ENCODE peak calls at places on chromosome 6, in eight cellular contexts. I is Peyer's patch, O is kidney epithelial cell, U is neural crest cell, H is esophagus muscularis mucosa, Z is heart left ventricle, D is lung, Q is endodermal cell. T is an unnamed sample.

GRCh38 chr6:137451926-137452325 is 42.3 kb downstream of the OLIG3 start:
- DNase-seq in I (no peak), O (no peak), U (no peak), H (no peak), Z (no peak), D (no peak), Q (no peak), T (no peak)

GRCh38 chr6:11460001-11460668 is 77.4 kb upstream of the TMEM170B start:
- DNase-seq in I (peak; percentile 29), O (no peak), U (no peak), H (no peak), Z (no peak), D (no peak), Q (no peak), T (no peak)

GRCh38 chr6:39239527-39240154 is 10.4 kb upstream of the KCNK5 start:
- DNase-seq in I (no peak), O (no peak), U (no peak), H (no peak), Z (no peak), D (no peak), Q (no peak), T (no peak)

GRCh38 chr6:166775923-166776220 is 148.8 kb upstream of the RPS6KA2 start:
- DNase-seq in I (no peak), O (no peak), U (no peak), H (no peak), Z (no peak), D (peak; percentile 22), Q (no peak), T (no peak)

GRCh38 chr6:20013485-20013884 is 176.3 kb downstream of the ID4 start:
- DNase-seq in I (no peak), O (no peak), U (no peak), H (no peak), Z (no peak), D (no peak), Q (no peak), T (no peak)

GRCh38 chr6:154613137-154613676 is 102.7 kb upstream of the CNKSR3 start:
- DNase-seq in I (no peak), O (peak; percentile 70), U (no peak), H (no peak), Z (no peak), D (no peak), Q (no peak), T (no peak)

GRCh38 chr6:7183707-7184106 is 75.9 kb downstream of the RREB1 start:
- DNase-seq in I (no peak), O (no peak), U (no peak), H (no peak), Z (no peak), D (no peak), Q (peak; percentile 69), T (no peak)

GRCh38 chr6:17703256-17703694 is 3.5 kb downstream of the NUP153 start:
- DNase-seq in I (no peak), O (no peak), U (no peak), H (no peak), Z (no peak), D (no peak), Q (peak; percentile 25), T (no peak)

GRCh38 chr6:124823240-124824105 is 138.8 kb upstream of the RNF217 start:
- DNase-seq in I (no peak), O (no peak), U (no peak), H (no peak), Z (no peak), D (no peak), Q (no peak), T (no peak)

GRCh38 chr6:98945311-98946005 is 2.3 kb downstream of the FBXL4 start:
- DNase-seq in I (no peak), O (no peak), U (no peak), H (no peak), Z (no peak), D (no peak), Q (no peak), T (no peak)

GRCh38 chr6:168096271-168096764 is 17.3 kb upstream of the FRMD1 start:
- DNase-seq in I (no peak), O (no peak), U (no peak), H (no peak), Z (no peak), D (no peak), Q (no peak), T (no peak)

GRCh38 chr6:80165143-80165542 is 58.7 kb downstream of the BCKDHB start:
- DNase-seq in I (no peak), O (no peak), U (no peak), H (no peak), Z (no peak), D (no peak), Q (no peak), T (no peak)

GRCh38 chr6:56677559-56677958 is 34.9 kb upstream of the DST start:
- DNase-seq in I (no peak), O (no peak), U (no peak), H (no peak), Z (no peak), D (no peak), Q (no peak), T (no peak)

GRCh38 chr6:84078335-84078734 is 44.8 kb downstream of the MRAP2 start:
- DNase-seq in I (no peak), O (no peak), U (no peak), H (no peak), Z (no peak), D (no peak), Q (peak; percentile 64), T (no peak)

GRCh38 chr6:2764610-2765165 is 505 bp upstream of the WRNIP1 start:
- DNase-seq in I (peak; percentile 59), O (no peak), U (no peak), H (no peak), Z (peak; percentile 51), D (peak; percentile 44), Q (no peak), T (no peak)

GRCh38 chr6:26491604-26492003 is 8.5 kb upstream of the BTN1A1 start:
- DNase-seq in I (no peak), O (no peak), U (no peak), H (no peak), Z (no peak), D (no peak), Q (no peak), T (no peak)

GRCh38 chr6:170199716-170200115 is 91.2 kb downstream of the DLL1 start:
- DNase-seq in I (no peak), O (no peak), U (no peak), H (peak; percentile 66), Z (no peak), D (peak; percentile 24), Q (no peak), T (no peak)

DNA sequence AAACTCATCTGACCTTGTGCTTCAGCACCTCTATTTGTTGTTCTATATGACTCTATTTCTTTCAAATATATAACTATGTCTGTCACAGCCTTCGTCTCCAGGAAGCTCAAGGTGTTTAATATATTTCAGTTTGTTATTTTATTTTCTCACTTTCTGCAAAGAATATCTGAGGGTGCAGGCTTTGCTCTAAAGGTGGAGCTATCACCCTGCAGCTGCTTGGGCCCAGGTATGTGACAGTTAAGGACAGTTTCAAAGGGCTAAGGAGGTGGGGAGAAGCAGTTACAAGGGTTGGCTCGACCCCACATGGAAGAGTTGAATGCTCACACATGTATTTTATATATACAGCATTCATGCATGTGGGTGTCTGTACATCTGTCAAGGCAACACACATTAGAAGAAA is 405.6 kb downstream of the BTBD9 start:
- DNase-seq in I (no peak), O (no peak), U (no peak), H (no peak), Z (no peak), D (no peak), Q (peak; percentile 67), T (no peak)
- TF ChIP-seq CTCF in I (no peak), O (no peak), U (no peak), H (no peak), Z (no peak), D (no peak), Q (peak; percentile 62), T (no peak)

GRCh38 chr6:43123691-43124314 is 47.3 kb upstream of the SRF start:
- DNase-seq in I (no peak), O (no peak), U (no peak), H (no peak), Z (no peak), D (no peak), Q (no peak), T (no peak)

GRCh38 chr6:43120101-43120730 is 44.1 kb downstream of the PTK7 start:
- DNase-seq in I (no peak), O (no peak), U (no peak), H (no peak), Z (no peak), D (no peak), Q (no peak), T (no peak)

GRCh38 chr6:43122146-43122545 is 46.0 kb downstream of the PTK7 start:
- DNase-seq in I (no peak), O (no peak), U (no peak), H (no peak), Z (no peak), D (no peak), Q (no peak), T (no peak)

GRCh38 chr6:43119456-43119855 is 43.3 kb downstream of the PTK7 start:
- DNase-seq in I (no peak), O (no peak), U (no peak), H (no peak), Z (no peak), D (no peak), Q (no peak), T (no peak)

GRCh38 chr6:43120938-43121913 is 45.1 kb downstream of the PTK7 start:
- DNase-seq in I (no peak), O (peak; percentile 98), U (no peak), H (no peak), Z (peak; percentile 75), D (peak; percentile 41), Q (peak; percentile 73), T (no peak)
- TF ChIP-seq CTCF in I (no peak), O (peak; percentile 7), U (no peak), H (no peak), Z (no peak), D (no peak), Q (no peak), T (no peak)

GRCh38 chr6:113122060-113122459 is 735.1 kb upstream of the MARCKS start:
- DNase-seq in I (no peak), O (peak; percentile 92), U (no peak), H (no peak), Z (peak; percentile 30), D (no peak), Q (peak; percentile 66), T (no peak)
- TF ChIP-seq CTCF in I (no peak), O (peak; percentile 67), U (peak; percentile 19), H (no peak), Z (no peak), D (no peak), Q (peak; percentile 63), T (no peak)

DNA sequence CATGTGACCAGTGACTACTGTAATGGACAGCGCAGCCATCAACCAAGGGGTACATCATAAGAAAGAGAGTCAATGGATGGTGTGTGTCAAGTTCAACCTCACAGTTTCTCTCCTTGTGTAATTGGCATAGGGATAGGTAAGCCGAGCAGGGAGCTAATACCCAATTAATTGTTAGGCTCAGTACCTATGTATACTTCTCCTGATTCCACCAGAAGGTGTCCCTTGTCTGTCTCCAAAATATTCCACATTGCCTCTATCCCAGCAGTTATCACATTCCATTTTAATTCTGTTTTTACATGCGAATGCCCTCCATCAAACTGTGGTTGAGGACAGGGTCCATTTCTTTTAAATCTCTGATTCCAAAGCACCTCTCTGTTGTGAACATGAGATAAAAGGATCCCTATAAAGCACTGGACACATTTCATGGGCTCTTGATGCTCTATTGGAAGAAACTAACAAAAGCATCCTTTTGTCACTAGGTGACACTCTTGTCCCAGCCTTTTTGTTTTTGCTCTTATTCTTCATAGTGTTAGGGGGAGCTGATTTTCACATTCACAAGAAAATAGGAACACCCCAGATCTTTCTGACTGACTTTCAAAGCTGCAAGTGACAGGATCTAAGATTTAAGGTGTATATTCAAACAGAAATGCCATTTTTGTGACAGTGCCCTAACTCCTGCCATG is 38.9 kb downstream of the FBXO9 start:
- DNase-seq in I (no peak), O (no peak), U (no peak), H (peak; percentile 34), Z (no peak), D (no peak), Q (peak; percentile 32), T (no peak)
- TF ChIP-seq CTCF in I (no peak), O (no peak), U (peak; percentile 40), H (peak; percentile 36), Z (no peak), D (no peak), Q (peak; percentile 67), T (no peak)